ENCODE peak calls at places on chromosome 7, in ten cellular contexts. R is IMR-90, L is H9, Z is HCT116, P is BE2C, Y is adrenal gland, T is mammary epithelial cell, J is PC-3, K is Peyer's patch, O is AG04450. V is an unnamed sample. For H3K27me3, the result is how much of the 10 kb centered on the place peaks cover.

GRCh38 chr7:26034386-26034785 is 117.6 kb upstream of the NFE2L3 start:
- DNase-seq in R (no peak), T (no peak), K (no peak), J (peak), P (no peak), L (no peak), Y (no peak), Z (no peak), O (no peak), V (no peak)

GRCh38 chr7:83629117-83629880 is 19.6 kb downstream of the SEMA3E start:
- DNase-seq in P (no peak), K (no peak), Z (no peak), L (peak), O (no peak), R (no peak), T (no peak), Y (no peak), J (no peak), V (no peak)

GRCh38 chr7:97731736-97732370 is at the start of gene TAC1:
- DNase-seq in K (no peak), J (no peak), T (no peak), L (peak), O (no peak), P (no peak), R (no peak), Z (no peak), Y (no peak), V (no peak)

GRCh38 chr7:22361320-22361719 is 4.4 kb upstream of the RAPGEF5 start:
- DNase-seq in L (no peak), Y (no peak), O (no peak), P (no peak), T (no peak), Z (no peak), R (no peak), K (no peak), J (no peak), V (no peak)

GRCh38 chr7:91242097-91242846 is 22.0 kb upstream of the FZD1 start:
- DNase-seq in Y (no peak), R (peak), J (peak), P (no peak), O (no peak), L (no peak), T (no peak), Z (no peak), K (no peak), V (no peak)

GRCh38 chr7:154776350-154776749 is 226.6 kb downstream of the PAXIP1 start:
- DNase-seq in J (no peak), T (no peak), Y (no peak), Z (no peak), K (peak), O (no peak), L (no peak), R (no peak), P (no peak), V (no peak)

GRCh38 chr7:145263886-145264285 is 428.0 kb upstream of the TPK1 start:
- DNase-seq in Y (no peak), L (no peak), T (no peak), P (no peak), Z (no peak), J (no peak), O (no peak), R (no peak), K (no peak), V (no peak)

GRCh38 chr7:78638364-78638763 is 815.1 kb downstream of the MAGI2 start:
- DNase-seq in Y (no peak), J (peak), P (no peak), T (no peak), O (no peak), K (no peak), L (no peak), Z (no peak), R (no peak), V (no peak)

GRCh38 chr7:11843113-11843765 is 11.2 kb upstream of the THSD7A start:
- DNase-seq in Z (no peak), R (no peak), P (no peak), K (no peak), J (no peak), T (no peak), L (no peak), O (no peak), Y (no peak), V (no peak)

GRCh38 chr7:4882169-4882741 is 1.3 kb downstream of the RADIL start:
- DNase-seq in Y (peak), T (no peak), K (no peak), O (no peak), Z (no peak), P (peak), R (peak), J (peak), L (peak), V (no peak)

GRCh38 chr7:139252451-139252850 is 21.4 kb downstream of the UBN2 start:
- DNase-seq in O (no peak), L (no peak), Z (no peak), Y (no peak), R (peak), P (no peak), J (no peak), T (no peak), K (no peak), V (no peak)

GRCh38 chr7:77402818-77403217 is 13.3 kb downstream of the GSAP start:
- DNase-seq in J (no peak), L (no peak), Y (no peak), P (no peak), R (no peak), K (no peak), O (no peak), Z (no peak), T (no peak), V (no peak)

GRCh38 chr7:8325067-8325466 is 63.1 kb upstream of the ICA1 start:
- DNase-seq in Y (no peak), O (no peak), T (peak), Z (no peak), K (no peak), R (no peak), L (no peak), J (peak), P (no peak), V (no peak)

GRCh38 chr7:18610331-18610948 is 114.9 kb downstream of the HDAC9 start:
- DNase-seq in K (peak), Z (peak), L (peak), J (peak), T (peak), R (peak), Y (no peak), O (no peak), P (peak), V (no peak)

GRCh38 chr7:53811555-53812079 is 730.6 kb upstream of the VSTM2A start:
- DNase-seq in R (no peak), Z (no peak), Y (no peak), O (no peak), L (no peak), P (no peak), K (no peak), J (peak), T (no peak), V (no peak)

GRCh38 chr7:140671966-140672365 is 779 bp upstream of the ADCK2 start:
- DNase-seq in Y (no peak), Z (no peak), J (no peak), T (no peak), K (no peak), P (no peak), O (no peak), R (no peak), L (peak), V (no peak)

GRCh38 chr7:150989456-150989855 is 1.4 kb upstream of the NOS3 start:
- DNase-seq in L (peak), J (no peak), Y (no peak), Z (no peak), R (no peak), T (no peak), O (no peak), P (no peak), K (no peak), V (no peak)

GRCh38 chr7:13987395-13987794 is 2.1 kb downstream of the ETV1 start:
- DNase-seq in O (no peak), P (no peak), Y (no peak), R (peak), Z (no peak), L (no peak), J (peak), K (no peak), T (no peak), V (no peak)

GRCh38 chr7:13984831-13985685 is 4.4 kb downstream of the ETV1 start:
- DNase-seq in T (no peak), R (no peak), L (no peak), J (no peak), Z (no peak), P (no peak), O (no peak), K (no peak), Y (no peak), V (no peak)

GRCh38 chr7:13988765-13989137 is 715 bp downstream of the ETV1 start:
- DNase-seq in J (peak), T (no peak), Z (no peak), O (no peak), R (peak), K (no peak), P (peak), Y (peak), L (peak), V (no peak)

GRCh38 chr7:13988011-13988410 is 1.5 kb downstream of the ETV1 start:
- DNase-seq in Y (no peak), O (no peak), Z (no peak), T (peak), L (no peak), R (peak), K (no peak), P (no peak), J (peak), V (no peak)

DNA sequence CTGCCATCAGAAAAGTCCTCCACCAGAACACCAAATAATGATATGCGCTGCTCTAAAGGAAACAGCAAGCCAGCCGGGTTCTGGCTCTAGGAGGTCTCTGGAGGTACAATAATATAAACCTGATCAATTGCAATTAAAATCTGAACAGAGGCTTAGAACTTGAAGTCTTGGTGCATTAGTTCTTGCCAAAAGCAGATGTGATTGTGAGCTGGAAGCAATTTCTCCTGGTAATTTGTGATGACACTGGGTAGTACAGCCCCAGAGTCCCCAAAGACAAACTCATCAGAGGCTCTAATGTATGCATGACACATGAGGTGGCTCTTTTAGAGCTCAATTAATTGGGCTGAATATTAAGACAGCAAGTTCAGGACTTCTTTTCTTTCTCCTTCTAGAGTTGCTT is 3.3 kb downstream of the ETV1 start:
- DNase-seq in Z (no peak), T (no peak), J (no peak), R (no peak), L (no peak), Y (no peak), O (no peak), P (peak), K (no peak), V (no peak)
- H3K27me3 ChIP-seq in Z (under half), T (under half), J (under half), R (under half), L (under half), Y (under half), O (under half), P (under half), K (under half), V (under half)

DNA sequence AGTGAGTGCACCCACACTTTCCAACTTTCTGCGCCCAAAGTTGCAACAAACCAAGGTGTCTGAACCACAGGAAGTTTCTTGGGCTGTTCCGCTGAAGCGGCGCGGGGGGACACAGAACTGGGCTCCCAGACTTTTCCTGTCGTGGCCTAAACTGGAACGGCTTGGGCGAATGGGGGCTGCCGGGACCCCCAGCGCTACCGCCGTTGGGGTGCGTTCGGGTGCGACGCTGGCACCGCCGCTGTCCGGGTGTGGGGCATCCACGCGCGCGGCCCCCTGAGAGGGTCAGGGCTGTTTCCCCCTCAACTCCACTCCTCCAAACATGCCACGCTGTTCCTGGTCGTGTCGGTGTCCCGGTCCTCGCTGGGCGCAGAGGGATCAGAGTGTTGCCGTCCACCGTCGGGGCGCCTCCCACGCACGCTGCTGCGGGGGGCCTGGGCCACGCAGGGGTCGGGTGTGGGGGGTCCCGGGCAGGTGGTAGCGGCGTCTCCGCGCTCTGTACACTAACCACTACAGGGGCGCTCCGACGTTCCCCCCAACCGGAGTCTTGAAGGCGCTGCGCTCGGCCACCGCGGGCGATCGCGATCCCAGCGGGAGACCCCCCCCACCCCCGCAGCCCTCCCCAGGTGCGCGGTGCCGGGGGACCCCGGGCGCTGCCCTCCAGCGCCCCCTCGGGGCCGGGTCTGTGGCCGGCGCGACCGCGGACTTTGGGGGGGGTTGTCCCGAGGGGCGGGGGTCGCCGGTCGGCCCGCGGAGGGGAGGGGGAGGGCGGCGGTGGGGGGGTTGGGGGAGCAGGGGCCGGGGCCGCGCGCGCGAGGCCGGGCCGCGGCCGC is 2.2 kb upstream of the CUX1 start:
- DNase-seq in T (peak), J (peak), R (peak), K (peak), Y (peak), Z (no peak), L (peak), P (peak), O (no peak), V (no peak)
- TF ChIP-seq CTCF in T (peak), J (peak), R (peak), K (no peak), Y (peak), Z (peak), L (peak), P (peak), O (no peak), V (no peak)

GRCh38 chr7:27142562-27143021 is 889 bp downstream of the HOXA5 start:
- DNase-seq in P (no peak), Z (no peak), Y (peak), K (peak), R (no peak), L (no peak), T (peak), O (no peak), J (no peak), V (no peak)
- H3K27me3 ChIP-seq in P (half or more), Z (under half), Y (under half), K (under half), R (under half), L (half or more), T (under half), O (under half), J (under half), V (under half)

DNA sequence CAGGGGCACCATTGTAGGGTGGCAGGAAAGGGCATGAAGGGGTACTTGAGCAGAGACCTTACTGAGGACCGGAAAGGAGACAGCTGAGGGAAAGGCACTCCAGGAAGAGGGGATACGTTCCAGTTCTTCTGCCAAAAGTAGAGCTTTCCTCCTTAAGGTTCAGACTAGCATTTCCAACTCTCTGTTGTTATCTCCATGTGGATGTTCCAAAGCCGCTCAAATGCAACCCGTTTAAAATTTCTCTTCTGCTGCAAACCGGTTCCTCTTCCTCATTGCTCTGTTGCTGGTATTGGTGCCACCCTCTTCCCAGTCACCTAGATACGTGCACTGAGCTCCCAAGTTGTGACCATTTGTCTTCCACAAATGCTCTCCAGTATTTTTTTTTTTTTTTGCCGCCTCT is 47.5 kb downstream of the TMEM209 start:
- DNase-seq in L (no peak), J (no peak), Z (no peak), K (no peak), R (no peak), O (no peak), Y (no peak), P (no peak), T (no peak), V (no peak)
- TF ChIP-seq CTCF in L (no peak), J (no peak), Z (no peak), K (no peak), R (no peak), O (no peak), Y (no peak), P (no peak), T (no peak), V (no peak)

DNA sequence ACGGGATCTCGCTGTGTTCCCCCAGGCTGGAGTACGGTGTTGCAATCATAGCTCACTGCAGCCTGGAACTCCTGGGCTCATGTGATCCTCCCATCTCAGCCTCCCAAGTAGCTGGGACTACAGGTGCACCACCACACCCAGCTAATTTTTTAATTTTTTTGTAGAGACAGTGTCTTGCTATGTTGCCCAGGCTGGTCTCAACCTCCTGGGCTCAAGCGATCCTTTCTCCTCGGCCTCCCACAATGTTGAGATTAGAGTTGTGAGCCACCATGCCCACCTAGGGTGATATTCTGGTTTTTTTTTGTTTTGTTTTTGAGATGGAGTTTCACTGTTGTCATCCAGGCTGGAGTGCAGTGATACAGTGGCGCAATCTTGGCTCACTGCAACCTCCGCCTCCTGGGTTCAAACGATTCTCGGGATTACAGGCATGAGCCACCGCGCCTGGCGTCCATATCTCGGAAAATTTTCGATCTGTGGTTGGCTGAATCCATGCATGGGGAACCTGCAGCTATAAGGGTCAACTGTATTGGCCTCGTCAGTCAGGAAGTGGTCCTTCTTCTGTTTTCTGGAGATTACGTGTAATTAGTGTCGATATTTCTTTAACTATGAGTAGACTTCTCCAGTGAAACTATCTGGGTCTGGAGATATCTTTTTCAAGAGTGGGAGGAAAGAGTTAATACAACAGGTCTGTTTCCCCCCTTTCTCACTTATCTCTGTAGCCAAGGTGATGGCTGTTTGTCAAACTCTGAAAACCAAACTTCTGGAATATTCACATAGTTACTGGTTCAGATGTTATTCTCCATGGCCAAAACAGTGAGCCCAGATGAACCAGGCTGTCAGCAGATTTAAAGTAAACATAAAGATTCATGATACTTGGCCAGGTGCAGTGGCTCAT is 21.0 kb upstream of the FIS1 start:
- DNase-seq in O (no peak), T (no peak), P (no peak), Y (no peak), R (no peak), K (no peak), Z (no peak), J (no peak), L (no peak), V (no peak)
- H3K27me3 ChIP-seq in O (under half), T (under half), P (under half), Y (under half), R (under half), K (under half), Z (under half), J (under half), L (under half), V (under half)

DNA sequence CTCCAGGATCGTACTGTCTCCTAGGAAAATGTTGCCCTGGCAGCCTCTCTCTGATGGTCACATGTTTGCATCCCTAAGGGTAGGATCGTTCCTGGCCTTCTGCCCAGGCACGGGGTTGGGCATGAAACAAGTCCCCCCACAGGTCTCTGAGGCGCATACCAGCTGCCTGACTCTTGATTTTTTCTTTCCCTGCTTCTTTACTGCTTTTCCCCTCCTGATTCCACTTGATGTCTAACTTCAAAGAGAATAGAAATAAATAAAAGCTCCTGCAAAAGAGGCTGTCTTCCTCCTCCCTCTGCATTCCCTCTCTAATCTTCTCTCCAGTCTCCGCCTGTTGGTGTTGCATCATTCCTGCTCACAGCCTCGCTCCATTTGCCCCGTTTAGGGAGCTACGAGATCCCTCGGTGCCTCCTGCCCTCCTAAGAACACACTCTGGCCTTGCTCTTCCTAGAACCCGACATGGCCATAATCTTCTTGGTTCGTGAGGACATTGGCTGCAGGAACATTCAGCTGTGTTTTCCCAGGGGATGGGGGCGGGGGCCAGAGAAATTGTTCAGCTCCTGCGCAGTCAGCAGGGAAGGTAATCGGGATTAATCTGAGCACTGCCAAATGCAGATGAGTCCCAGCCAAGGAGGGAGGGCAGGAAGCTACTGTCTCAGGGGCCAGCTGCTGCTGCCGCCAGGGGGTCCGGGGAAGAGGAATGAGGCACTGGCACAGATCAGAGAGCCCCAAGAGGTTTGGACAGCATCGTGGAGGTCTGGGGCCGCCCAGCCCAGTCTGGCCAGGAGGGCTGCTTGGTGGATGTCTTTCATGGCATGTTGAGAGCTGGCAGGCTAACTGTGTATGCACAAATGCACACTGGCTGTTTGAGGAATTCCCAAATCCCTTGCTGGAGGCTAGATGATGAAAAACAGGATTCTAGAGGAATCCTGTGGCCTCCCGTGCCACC is 26.1 kb downstream of the LEP start:
- DNase-seq in K (no peak), Z (no peak), P (peak), J (peak), T (peak), O (no peak), R (peak), Y (peak), L (peak), V (peak)
- TF ChIP-seq CTCF in K (no peak), Z (no peak), P (peak), J (no peak), T (no peak), O (peak), R (no peak), Y (no peak), L (peak), V (no peak)

V was measured in kidney epithelial cell.